ENCODE peak calls at places on chromosomes 7 and 10, in four cellular contexts. T, W, G and S are unnamed samples.

GRCh38 chr7:28318126-28318762 is 94.1 kb upstream of the CREB5 start:
- DNase-seq in G (no peak), T (no peak), W (no peak), S (no peak)

GRCh38 chr10:120646159-120646558 is 189.1 kb downstream of the PLPP4 start:
- DNase-seq in T (no peak), W (no peak), G (no peak), S (no peak)

GRCh38 chr7:109986701-109987100 is 1104.2 kb upstream of the LRRN3 start:
- DNase-seq in T (no peak), G (no peak), W (no peak), S (no peak)

GRCh38 chr7:128076831-128077271 is 45.6 kb upstream of the LRRC4 start:
- DNase-seq in T (no peak), G (no peak), W (no peak), S (peak)

GRCh38 chr7:676972-677385 is 49.5 kb upstream of the DNAAF5 start:
- DNase-seq in T (no peak), W (no peak), G (no peak), S (no peak)

GRCh38 chr7:51045319-51046102 is 262.8 kb upstream of the GRB10 start:
- DNase-seq in W (no peak), G (no peak), T (peak), S (no peak)

GRCh38 chr10:23053036-23053435 is 42.3 kb upstream of the MSRB2 start:
- DNase-seq in W (no peak), G (no peak), T (no peak), S (no peak)

GRCh38 chr7:73960548-73960947 is 67.4 kb upstream of the ELN start:
- DNase-seq in T (no peak), W (no peak), G (no peak), S (no peak)

GRCh38 chr10:89079991-89080390 is 89.4 kb downstream of the FAS start:
- DNase-seq in T (no peak), G (no peak), W (no peak), S (no peak)

GRCh38 chr7:50641442-50642405 is 76.5 kb upstream of the DDC start:
- DNase-seq in G (no peak), T (no peak), W (no peak), S (no peak)

GRCh38 chr7:132380065-132380464 is 196.2 kb downstream of the PLXNA4 start:
- DNase-seq in W (no peak), T (no peak), G (no peak), S (no peak)

GRCh38 chr7:114209968-114210367 is 204.6 kb upstream of the FOXP2 start:
- DNase-seq in W (no peak), G (no peak), T (no peak), S (no peak)

GRCh38 chr10:36573246-36573645 is 552.2 kb upstream of the ANKRD30A start:
- DNase-seq in G (no peak), W (no peak), T (no peak), S (no peak)

GRCh38 chr7:35878356-35878755 is 77.5 kb downstream of the SEPTIN7 start:
- DNase-seq in G (no peak), T (peak), W (no peak), S (no peak)

GRCh38 chr10:58512470-58513188 is at the start of gene BICC1:
- DNase-seq in G (no peak), T (peak), W (no peak), S (peak)

GRCh38 chr7:2638224-2638991 is 6.6 kb downstream of the TTYH3 start:
- DNase-seq in W (no peak), T (peak), G (no peak), S (peak)

GRCh38 chr7:115618676-115619075 is 411.9 kb downstream of the TFEC start:
- DNase-seq in G (no peak), W (no peak), T (peak), S (no peak)

GRCh38 chr7:30450123-30450982 is 28.2 kb downstream of the NOD1 start:
- DNase-seq in W (no peak), T (no peak), G (no peak), S (no peak)

GRCh38 chr7:127717502-127718125 is 65.6 kb downstream of the SND1 start:
- DNase-seq in T (peak), W (no peak), G (no peak), S (no peak)

GRCh38 chr10:21292763-21293517 is 232.5 kb downstream of the SKIDA1 start:
- DNase-seq in W (no peak), T (peak), G (no peak), S (no peak)

GRCh38 chr7:73827568-73828106 is 3.2 kb upstream of the CLDN4 start:
- DNase-seq in W (peak), T (no peak), G (no peak), S (peak)

GRCh38 chr7:3937564-3937963 is 636.5 kb downstream of the SDK1 start:
- DNase-seq in G (no peak), T (no peak), W (no peak), S (no peak)

GRCh38 chr10:43793714-43794113 is 145.0 kb upstream of the ZNF32 start:
- DNase-seq in G (no peak), T (peak), W (no peak), S (no peak)

GRCh38 chr10:78316451-78316931 is 282.8 kb downstream of the RPS24 start:
- DNase-seq in W (no peak), T (peak), G (no peak), S (no peak)

DNA sequence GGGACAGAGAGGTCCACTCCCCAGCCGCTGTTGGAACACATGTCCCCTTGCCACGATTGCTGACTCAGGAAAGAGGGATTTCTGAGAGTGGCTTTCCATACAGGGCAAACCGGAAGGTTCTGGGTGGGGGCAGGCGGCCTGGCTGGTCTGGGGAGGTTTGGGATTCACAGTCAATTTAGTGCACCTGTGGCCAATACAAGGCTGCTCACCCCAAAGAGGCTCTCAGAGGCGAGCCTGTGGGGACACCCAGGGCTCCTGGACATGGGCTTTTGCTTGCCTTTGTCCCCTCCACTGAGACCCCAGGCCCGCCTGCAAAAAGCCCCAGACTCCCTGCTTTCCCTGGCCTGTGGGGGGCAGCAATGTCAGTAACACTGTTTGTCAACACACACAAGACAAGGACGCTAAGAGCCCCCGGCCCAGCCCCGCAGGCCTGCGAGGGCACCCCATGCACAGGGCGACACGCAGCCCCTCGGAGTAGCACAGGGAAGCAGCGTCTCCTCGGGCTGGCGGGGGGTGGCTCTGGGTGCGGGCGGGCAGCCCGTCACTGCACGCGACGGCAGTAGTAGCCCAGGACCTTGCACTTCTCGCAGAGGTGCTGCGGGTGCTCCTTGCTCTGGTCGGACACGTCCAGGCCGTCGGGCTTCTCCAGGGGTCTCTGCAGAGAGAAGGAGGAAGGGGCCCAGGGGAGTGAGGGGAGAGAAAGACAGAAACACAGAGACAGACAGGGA is 38.7 kb downstream of the PPIF start:
- DNase-seq in G (no peak), T (no peak), W (no peak), S (peak)
- TF ChIP-seq RCOR1 in G (no peak), T (no peak), W (no peak), S (no peak)

DNA sequence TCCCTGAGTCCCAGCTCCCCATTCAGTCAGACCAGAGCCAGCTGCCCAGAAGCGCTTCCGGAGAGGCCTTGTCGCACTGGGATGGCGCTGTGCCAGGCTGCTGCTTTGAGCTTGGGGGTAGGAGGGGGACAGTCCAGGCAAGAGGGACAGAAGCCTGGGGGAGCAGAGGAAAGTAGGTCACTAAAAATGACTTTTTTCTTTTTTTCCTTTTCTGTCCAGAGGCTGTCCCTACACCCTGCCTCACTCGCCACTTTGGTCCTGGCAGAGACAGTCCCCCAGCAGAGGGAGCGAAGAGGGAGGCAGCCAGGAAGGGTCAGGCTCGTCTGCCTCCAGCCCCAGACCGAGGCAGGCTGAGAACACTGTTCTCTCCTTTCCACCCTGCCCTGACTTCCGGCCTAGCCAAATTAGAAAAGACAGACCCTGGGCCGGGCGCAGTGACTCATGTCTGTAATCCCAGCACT is 15.8 kb upstream of the TRIM8 start:
- DNase-seq in W (no peak), T (no peak), G (no peak), S (peak)
- H3K9ac ChIP-seq in W (no peak), T (peak), G (no peak), S (peak)

DNA sequence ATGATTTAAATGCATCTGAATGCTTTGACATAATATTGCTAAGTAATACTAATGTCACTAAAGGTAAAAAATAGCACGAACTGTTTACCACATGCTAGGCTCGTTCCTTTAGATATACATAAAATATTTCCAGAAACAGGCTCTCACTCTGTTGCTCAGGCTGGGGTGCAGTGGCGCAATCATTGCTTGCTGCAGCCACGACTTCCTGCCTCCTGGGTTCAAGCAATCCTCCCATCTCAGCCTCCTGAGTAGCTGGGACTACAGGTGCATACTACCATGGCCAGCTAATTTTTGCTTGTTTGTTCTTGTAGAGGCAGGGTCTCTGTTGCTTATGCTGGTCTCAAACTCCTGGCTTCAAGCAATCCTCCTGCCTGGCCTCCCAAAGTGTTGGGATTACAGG is 183.3 kb downstream of the SGMS1 start:
- DNase-seq in T (no peak), G (no peak), W (no peak), S (no peak)
- TF ChIP-seq RCOR1 in T (no peak), G (no peak), W (no peak), S (no peak)

GRCh38 chr10:588246-589165 is 101.0 kb downstream of the DIP2C start:
- DNase-seq in T (peak), G (no peak), W (no peak), S (no peak)
- H3K9ac ChIP-seq in T (no peak), G (no peak), W (no peak), S (no peak)

GRCh38 chr7:121494531-121494930 is 98.4 kb upstream of the FAM3C start:
- DNase-seq in G (no peak), T (peak), W (no peak), S (no peak)
- TF ChIP-seq RCOR1 in G (no peak), T (no peak), W (no peak), S (no peak)

GRCh38 chr10:5305374-5305773 is 59.4 kb upstream of the UCN3 start:
- DNase-seq in T (no peak), W (no peak), G (no peak), S (no peak)
- H3K9ac ChIP-seq in T (no peak), W (no peak), G (no peak), S (no peak)

GRCh38 chr7:53422291-53422690 is 386.9 kb downstream of the POM121L12 start:
- DNase-seq in W (no peak), T (no peak), G (no peak), S (no peak)
- TF ChIP-seq RCOR1 in W (no peak), T (no peak), G (no peak), S (no peak)

GRCh38 chr7:33762153-33762902 is 143.0 kb upstream of the BMPER start:
- DNase-seq in W (no peak), T (no peak), G (no peak), S (no peak)
- H3K9ac ChIP-seq in W (no peak), T (no peak), G (no peak), S (no peak)

GRCh38 chr10:6716521-6716920 is 136.4 kb upstream of the PRKCQ start:
- DNase-seq in W (no peak), G (no peak), T (peak), S (no peak)
- TF ChIP-seq RCOR1 in W (no peak), G (no peak), T (no peak), S (no peak)